ENCODE peak calls at places on chromosomes 16 and 17, in six cellular contexts. D, G, Z, C, B and W are unnamed samples.
A peak's percentile ranks its signal among the peaks of the same experiment; 100 is the strongest.

GRCh38 chr16:75074920-75075687 is 41.5 kb downstream of the LDHD start:
- DNase-seq in D (peak; percentile 67), G (peak; percentile 96), Z (no peak), C (no peak), B (no peak), W (no peak)

GRCh38 chr16:58582133-58582532 is 47.5 kb downstream of the CNOT1 start:
- DNase-seq in D (no peak), G (no peak), Z (no peak), C (no peak), B (no peak), W (no peak)

GRCh38 chr17:73956595-73957465 is 246.6 kb upstream of the RPL38 start:
- DNase-seq in D (peak; percentile 75), G (peak; percentile 55), Z (peak; percentile 99), C (no peak), B (peak; percentile 88), W (peak; percentile 89)

GRCh38 chr17:10050597-10051101 is 145.6 kb upstream of the RCVRN start:
- DNase-seq in D (peak; percentile 46), G (peak; percentile 86), Z (no peak), C (no peak), B (no peak), W (peak; percentile 24)

GRCh38 chr17:21842332-21843317 is 150.3 kb downstream of the KCNJ18 start:
- DNase-seq in D (no peak), G (no peak), Z (no peak), C (no peak), B (peak; percentile 77), W (no peak)

GRCh38 chr16:27795992-27796614 is 246.2 kb downstream of the KATNIP start:
- DNase-seq in D (no peak), G (peak; percentile 41), Z (peak; percentile 94), C (no peak), B (no peak), W (peak; percentile 73)

GRCh38 chr17:59829217-59830006 is 63.3 kb downstream of the TUBD1 start:
- DNase-seq in D (peak; percentile 55), G (peak; percentile 97), Z (no peak), C (no peak), B (no peak), W (no peak)

GRCh38 chr16:30131869-30132475 is 9.0 kb upstream of the MAPK3 start:
- DNase-seq in D (no peak), G (no peak), Z (no peak), C (no peak), B (no peak), W (no peak)

GRCh38 chr16:8607214-8607613 is 14.3 kb upstream of the METTL22 start:
- DNase-seq in D (no peak), G (no peak), Z (no peak), C (no peak), B (no peak), W (no peak)
- TF ChIP-seq CTCF in D (no peak), G (no peak), Z (no peak), C (no peak), B (no peak), W (no peak)

DNA sequence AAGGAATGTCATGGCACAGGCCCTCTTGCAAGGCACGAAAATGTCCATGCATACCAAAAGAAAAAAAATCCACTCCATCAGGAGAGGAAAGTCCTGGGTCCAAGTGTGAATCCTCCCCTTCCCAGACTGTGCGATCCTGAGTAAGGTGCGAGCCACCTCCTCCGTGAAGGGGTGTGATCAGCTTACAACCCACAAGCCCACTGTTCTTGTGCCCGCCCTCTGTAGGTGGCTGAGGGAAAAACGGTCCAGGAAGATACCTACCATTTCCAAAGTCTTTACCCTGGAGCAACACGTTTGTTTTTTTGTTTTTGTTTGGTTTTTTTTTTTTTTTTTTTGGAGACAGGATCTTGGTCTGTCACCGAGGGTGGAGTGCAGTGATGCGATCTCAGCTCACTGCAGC is 116.5 kb downstream of the ZNF423 start:
- DNase-seq in D (no peak), G (no peak), Z (peak; percentile 90), C (no peak), B (no peak), W (peak; percentile 31)
- TF ChIP-seq CTCF in D (no peak), G (no peak), Z (peak; percentile 74), C (no peak), B (no peak), W (peak; percentile 51)

DNA sequence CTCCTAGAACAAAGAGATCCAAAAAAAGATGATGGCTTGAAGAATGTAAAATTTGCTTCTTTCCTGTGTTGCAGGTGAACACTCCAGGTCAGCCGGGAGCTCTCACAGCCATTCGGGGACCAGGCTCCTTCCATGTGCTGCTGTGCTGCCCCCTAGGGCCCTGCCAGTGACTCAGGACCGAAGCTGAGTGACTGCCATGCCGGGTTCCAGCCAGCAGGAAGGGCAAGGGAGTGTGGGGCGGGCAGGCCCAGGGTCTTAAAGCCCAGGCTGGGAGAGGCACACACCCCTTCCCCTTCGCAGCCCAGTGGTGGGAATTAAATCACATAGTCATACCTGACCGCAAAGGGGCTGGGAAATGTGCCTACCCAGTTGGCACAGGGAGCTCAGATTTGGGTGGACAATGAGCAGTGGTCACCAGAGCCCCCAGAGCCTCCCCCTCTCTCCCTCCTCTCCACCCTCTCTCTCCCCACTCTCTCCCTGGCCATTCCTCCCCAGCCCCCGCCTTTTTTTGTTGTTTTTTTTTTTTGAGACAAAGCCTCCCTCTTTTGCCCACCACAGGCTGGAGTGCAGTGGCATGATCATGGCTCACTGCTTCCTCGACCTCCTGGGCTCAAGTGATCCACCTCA is 11.5 kb downstream of the EPOP start:
- DNase-seq in D (peak; percentile 74), G (peak; percentile 84), Z (peak; percentile 99), C (peak; percentile 79), B (no peak), W (peak; percentile 85)
- TF ChIP-seq CTCF in D (peak; percentile 97), G (peak; percentile 91), Z (peak; percentile 97), C (peak; percentile 12), B (no peak), W (peak; percentile 49)

GRCh38 chr16:1781254-1781653 is 1.1 kb downstream of the SPSB3 start:
- DNase-seq in D (no peak), G (no peak), Z (no peak), C (no peak), B (no peak), W (no peak)

GRCh38 chr16:1782408-1783247 is at the start of the genes NUBP2 and SPSB3:
- DNase-seq in D (peak; percentile 99), G (peak; percentile 100), Z (peak; percentile 100), C (peak; percentile 99), B (peak; percentile 100), W (peak; percentile 98)

GRCh38 chr16:1779741-1780676 is 2.4 kb downstream of the SPSB3 start:
- DNase-seq in D (no peak), G (no peak), Z (no peak), C (no peak), B (no peak), W (no peak)

GRCh38 chr16:1780677-1781072 is 1.7 kb downstream of the SPSB3 start:
- DNase-seq in D (no peak), G (no peak), Z (no peak), C (no peak), B (no peak), W (no peak)

GRCh38 chr16:1781758-1782407 is 488 bp downstream of the SPSB3 start:
- DNase-seq in D (peak; percentile 67), G (peak; percentile 42), Z (peak; percentile 75), C (no peak), B (no peak), W (peak; percentile 36)
- TF ChIP-seq CTCF in D (no peak), G (peak; percentile 10), Z (peak; percentile 51), C (no peak), B (no peak), W (peak; percentile 34)

GRCh38 chr17:15883617-15884111 is 61.3 kb upstream of the ADORA2B start:
- DNase-seq in D (no peak), G (no peak), Z (no peak), C (no peak), B (no peak), W (no peak)

GRCh38 chr17:15885770-15886169 is 59.2 kb upstream of the ADORA2B start:
- DNase-seq in D (no peak), G (no peak), Z (no peak), C (no peak), B (no peak), W (no peak)

GRCh38 chr17:15882777-15883176 is 62.2 kb upstream of the ADORA2B start:
- DNase-seq in D (no peak), G (no peak), Z (no peak), C (no peak), B (no peak), W (no peak)

GRCh38 chr17:15884731-15885130 is 60.2 kb upstream of the ADORA2B start:
- DNase-seq in D (no peak), G (no peak), Z (no peak), C (no peak), B (no peak), W (no peak)

DNA sequence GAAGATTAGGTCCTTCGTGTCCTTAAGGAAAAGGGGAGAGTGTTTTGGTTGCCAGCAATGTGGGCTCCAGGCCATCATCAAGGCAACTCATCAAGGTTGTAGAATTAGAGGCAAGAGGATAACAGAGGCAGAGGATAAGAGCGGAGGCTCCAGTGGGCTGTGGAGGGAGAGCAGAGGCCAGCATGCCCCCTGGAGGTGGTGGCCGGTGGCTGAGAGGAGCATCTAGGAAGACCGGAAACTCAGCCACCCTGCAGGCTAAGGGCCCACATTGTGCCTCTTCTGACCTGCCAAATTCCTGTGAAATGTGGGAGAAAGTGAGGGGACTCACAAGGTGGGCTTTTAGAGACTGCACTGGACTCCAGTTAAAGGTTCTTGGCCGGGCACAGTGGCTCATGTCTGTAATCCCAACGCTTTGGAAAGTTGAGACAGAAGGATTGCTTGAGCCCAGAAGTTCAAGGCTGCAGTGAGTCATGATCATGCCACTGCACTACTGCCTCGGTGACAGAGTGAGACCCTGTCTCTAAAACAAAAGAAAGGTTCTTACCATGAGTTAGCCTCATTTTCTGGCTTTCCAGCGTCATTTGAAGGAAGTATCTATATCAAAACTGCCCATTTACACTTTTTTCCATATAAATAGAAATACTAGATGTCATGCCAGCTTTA is 62.7 kb upstream of the ADORA2B start:
- DNase-seq in D (no peak), G (no peak), Z (peak; percentile 91), C (no peak), B (no peak), W (no peak)
- TF ChIP-seq CTCF in D (no peak), G (no peak), Z (peak; percentile 85), C (no peak), B (no peak), W (no peak)

GRCh38 chr17:4939804-4940624 is at the start of the genes RNF167 and SLC25A11:
- DNase-seq in D (peak; percentile 98), G (peak; percentile 100), Z (peak; percentile 99), C (peak; percentile 95), B (peak; percentile 99), W (peak; percentile 91)
- TF ChIP-seq CTCF in D (no peak), G (no peak), Z (no peak), C (no peak), B (no peak), W (no peak)

GRCh38 chr16:46918905-46919792 is 35.0 kb downstream of the GPT2 start:
- DNase-seq in D (peak; percentile 76), G (peak; percentile 87), Z (no peak), C (no peak), B (no peak), W (no peak)
- TF ChIP-seq CTCF in D (peak; percentile 30), G (peak; percentile 40), Z (no peak), C (no peak), B (no peak), W (no peak)